ENCODE peak calls at places on chromosomes 6 and 20, in seven cellular contexts. R, X, A, K, P, E and C are unnamed samples.

GRCh38 chr6:150702675-150703074 is 103.0 kb downstream of the PLEKHG1 start:
- DNase-seq in A (no peak), P (no peak), K (no peak), E (no peak), X (no peak), R (no peak), C (no peak)

GRCh38 chr6:26158581-26159416 is 71.6 kb downstream of the HFE start:
- DNase-seq in A (no peak), X (peak), R (peak), P (no peak), E (peak), K (peak), C (no peak)

GRCh38 chr20:17513956-17514355 is 17.2 kb downstream of the BFSP1 start:
- DNase-seq in P (no peak), X (no peak), A (no peak), K (no peak), R (no peak), E (no peak), C (no peak)

GRCh38 chr6:135830452-135830851 is 21.0 kb upstream of the PDE7B start:
- DNase-seq in K (peak), R (peak), P (no peak), X (no peak), E (no peak), A (no peak), C (no peak)

GRCh38 chr6:64477311-64477850 is 841.8 kb downstream of the PHF3 start:
- DNase-seq in P (no peak), X (no peak), E (no peak), K (no peak), A (no peak), R (peak), C (no peak)

GRCh38 chr6:87139236-87139635 is 16.1 kb upstream of the ZNF292 start:
- DNase-seq in E (peak), K (peak), A (no peak), X (no peak), R (peak), P (peak), C (no peak)

GRCh38 chr6:38570750-38571149 is 69.0 kb downstream of the BTBD9 start:
- DNase-seq in P (no peak), R (peak), K (peak), X (no peak), A (no peak), E (no peak), C (no peak)

GRCh38 chr6:6970851-6971250 is 136.9 kb upstream of the RREB1 start:
- DNase-seq in A (no peak), K (no peak), E (no peak), R (no peak), P (no peak), X (no peak), C (no peak)

GRCh38 chr6:142935553-142936517 is 9.1 kb downstream of the HIVEP2 start:
- DNase-seq in K (no peak), R (no peak), X (no peak), P (no peak), E (no peak), A (no peak), C (no peak)

GRCh38 chr6:3808759-3809514 is 40.2 kb upstream of the FAM50B start:
- DNase-seq in P (peak), X (no peak), R (peak), A (no peak), K (peak), E (no peak), C (no peak)

GRCh38 chr6:7646394-7646793 is 56.4 kb downstream of the SNRNP48 start:
- DNase-seq in R (peak), P (no peak), E (no peak), K (peak), X (no peak), A (no peak), C (no peak)

GRCh38 chr6:8944548-8944947 is 509.2 kb upstream of the SLC35B3 start:
- DNase-seq in A (no peak), P (no peak), X (no peak), R (no peak), K (no peak), E (no peak), C (no peak)

GRCh38 chr20:23687986-23688385 is 852 bp downstream of the CST4 start:
- DNase-seq in X (no peak), A (no peak), R (no peak), K (no peak), E (no peak), P (no peak), C (no peak)

GRCh38 chr6:167768471-167769215 is 58.1 kb upstream of the AFDN start:
- DNase-seq in P (no peak), E (no peak), X (no peak), R (no peak), A (no peak), K (no peak), C (no peak)

GRCh38 chr6:105838156-105838555 is 248.0 kb upstream of the PRDM1 start:
- DNase-seq in R (peak), A (no peak), P (no peak), K (no peak), E (no peak), X (no peak), C (no peak)

GRCh38 chr20:58783515-58783914 is 67.2 kb downstream of the GNAS-AS1 start:
- DNase-seq in X (no peak), A (no peak), P (no peak), E (no peak), R (no peak), K (no peak), C (no peak)

GRCh38 chr20:48897298-48898044 is 24.0 kb upstream of the ARFGEF2 start:
- DNase-seq in K (peak), X (no peak), A (peak), P (no peak), E (no peak), R (peak), C (no peak)

GRCh38 chr6:152185158-152185574 is 377.7 kb downstream of the ESR1 start:
- DNase-seq in K (no peak), A (no peak), R (no peak), P (no peak), E (no peak), X (no peak), C (no peak)

GRCh38 chr6:12208190-12208589 is 82.0 kb upstream of the EDN1 start:
- DNase-seq in R (no peak), X (no peak), P (no peak), K (no peak), A (no peak), E (no peak), C (no peak)

GRCh38 chr20:50127587-50128519 is 14.9 kb upstream of the UBE2V1 start:
- DNase-seq in X (no peak), K (no peak), A (no peak), P (no peak), E (no peak), R (no peak), C (no peak)

GRCh38 chr6:170063851-170064617 is 226.8 kb downstream of the DLL1 start:
- DNase-seq in K (no peak), A (peak), P (no peak), E (no peak), X (no peak), R (no peak), C (no peak)

GRCh38 chr6:13466304-13467215 is 20.8 kb downstream of the GFOD1 start:
- DNase-seq in R (peak), A (no peak), K (no peak), P (no peak), E (no peak), X (no peak), C (no peak)

GRCh38 chr20:34083781-34084180 is 28.3 kb downstream of the EIF2S2 start:
- DNase-seq in A (no peak), X (no peak), K (no peak), E (no peak), P (no peak), R (no peak), C (no peak)

GRCh38 chr6:140153703-140154102 is 779.3 kb upstream of the CITED2 start:
- DNase-seq in K (no peak), P (no peak), X (no peak), R (peak), E (no peak), A (no peak), C (no peak)

GRCh38 chr20:53454675-53455276 is 138.9 kb downstream of the ZNF217 start:
- DNase-seq in P (no peak), E (no peak), X (no peak), A (no peak), K (no peak), R (no peak), C (no peak)

GRCh38 chr6:151060742-151061100 is 179.0 kb upstream of the AKAP12 start:
- DNase-seq in R (no peak), A (no peak), X (no peak), E (no peak), K (no peak), P (no peak), C (no peak)

GRCh38 chr6:9504191-9504590 is 910.7 kb downstream of the TFAP2A start:
- DNase-seq in X (no peak), A (no peak), R (no peak), E (no peak), K (no peak), P (no peak), C (no peak)

GRCh38 chr6:110537208-110538123 is 61.1 kb upstream of the SLC22A16 start:
- DNase-seq in A (no peak), K (peak), X (no peak), R (peak), E (no peak), P (no peak), C (no peak)

GRCh38 chr20:8464368-8464767 is 332.3 kb downstream of the PLCB1 start:
- DNase-seq in K (peak), R (no peak), E (no peak), A (no peak), P (no peak), X (no peak), C (no peak)

GRCh38 chr6:79872986-79873385 is 74.4 kb downstream of the ELOVL4 start:
- DNase-seq in K (peak), X (no peak), P (no peak), R (peak), E (no peak), A (no peak), C (no peak)

GRCh38 chr20:45506398-45506797 is 9.0 kb downstream of the SPINT3 start:
- DNase-seq in X (no peak), P (no peak), K (no peak), A (no peak), E (no peak), R (no peak), C (no peak)

GRCh38 chr6:36829919-36830544 is 9.2 kb downstream of the CPNE5 start:
- DNase-seq in E (no peak), X (no peak), K (no peak), A (no peak), R (peak), P (peak), C (no peak)

GRCh38 chr20:64137598-64138031 is 26.6 kb upstream of the MYT1 start:
- DNase-seq in A (peak), P (peak), X (peak), K (no peak), R (no peak), E (no peak), C (no peak)

GRCh38 chr20:21719592-21720214 is 14.2 kb downstream of the PAX1 start:
- DNase-seq in E (peak), P (no peak), K (peak), X (no peak), R (peak), A (no peak), C (no peak)

GRCh38 chr6:88629838-88630462 is 333.5 kb downstream of the RNGTT start:
- DNase-seq in R (no peak), K (no peak), E (peak), A (no peak), X (no peak), P (peak), C (peak)

GRCh38 chr20:61754976-61755778 is 310.5 kb downstream of the TAF4 start:
- DNase-seq in X (no peak), R (no peak), K (no peak), P (no peak), A (no peak), E (no peak), C (no peak)

GRCh38 chr20:5893052-5893451 is 57.3 kb downstream of the TRMT6 start:
- DNase-seq in E (no peak), R (no peak), A (no peak), P (no peak), K (no peak), X (no peak), C (no peak)

GRCh38 chr6:86756623-86757246 is 180.6 kb upstream of the HTR1E start:
- DNase-seq in E (no peak), K (no peak), A (no peak), P (peak), X (no peak), R (no peak), C (peak)

GRCh38 chr6:116667620-116668019 is 946 bp downstream of the ZUP1 start:
- DNase-seq in K (no peak), A (no peak), R (no peak), X (no peak), E (no peak), P (no peak), C (no peak)